ENCODE peak calls at places on chromosomes 5 and 9, in seven cellular contexts. S, K, X, U, B, J and H are unnamed samples.

GRCh38 chr9:37515620-37516258 is 30.0 kb downstream of the POLR1E start:
- DNase-seq in K (no peak), X (no peak), B (no peak), J (no peak), U (no peak), S (no peak), H (peak; percentile 55)

GRCh38 chr5:68383888-68384310 is 168.3 kb downstream of the PIK3R1 start:
- DNase-seq in B (no peak), U (peak; percentile 55), J (no peak), S (no peak), X (no peak), K (no peak), H (no peak)

GRCh38 chr9:12680757-12681156 is 12.4 kb upstream of the TYRP1 start:
- DNase-seq in U (no peak), S (no peak), J (no peak), B (no peak), K (no peak), X (no peak), H (no peak)

GRCh38 chr5:173114536-173114935 is 29.8 kb upstream of the BNIP1 start:
- DNase-seq in B (no peak), K (no peak), X (no peak), U (no peak), J (no peak), S (no peak), H (no peak)

GRCh38 chr9:98569491-98569890 is 139.2 kb downstream of the GABBR2 start:
- DNase-seq in K (no peak), X (no peak), B (no peak), U (no peak), J (no peak), S (no peak), H (no peak)

GRCh38 chr5:67182406-67182805 is 14.2 kb downstream of the CD180 start:
- DNase-seq in U (no peak), S (no peak), B (peak; percentile 81), K (peak; percentile 57), J (peak; percentile 64), X (peak; percentile 62), H (no peak)

GRCh38 chr9:70618784-70619183 is 204.3 kb upstream of the KLF9 start:
- DNase-seq in J (no peak), S (no peak), U (no peak), K (no peak), X (peak; percentile 76), B (no peak), H (no peak)

GRCh38 chr9:83166369-83166768 is 103.4 kb upstream of the RASEF start:
- DNase-seq in X (no peak), J (no peak), U (peak; percentile 65), S (no peak), B (no peak), K (peak; percentile 17), H (no peak)

GRCh38 chr5:120228262-120229031 is 235.7 kb upstream of the PRR16 start:
- DNase-seq in X (no peak), K (no peak), S (no peak), U (no peak), J (no peak), B (no peak), H (no peak)

GRCh38 chr5:30932611-30933010 is 260.9 kb upstream of the CDH6 start:
- DNase-seq in J (no peak), X (no peak), S (no peak), K (no peak), B (no peak), U (no peak), H (no peak)

GRCh38 chr9:7237473-7238243 is 479.9 kb downstream of the KDM4C start:
- DNase-seq in K (no peak), X (no peak), U (no peak), J (no peak), B (no peak), S (no peak), H (no peak)

GRCh38 chr5:121319292-121319691 is 532.4 kb upstream of the FTMT start:
- DNase-seq in B (no peak), X (no peak), U (no peak), K (no peak), J (no peak), S (no peak), H (no peak)
- TF ChIP-seq CTCF in B (no peak), X (no peak), U (no peak), K (no peak), J (no peak), S (no peak), H (no peak)

GRCh38 chr5:132479073-132479811 is 11.3 kb downstream of the IRF1 start:
- DNase-seq in X (no peak), J (no peak), S (no peak), B (peak; percentile 26), U (no peak), K (no peak), H (peak; percentile 0)

GRCh38 chr5:132481243-132482211 is 9.0 kb downstream of the IRF1 start:
- DNase-seq in U (no peak), S (no peak), J (no peak), B (peak; percentile 32), K (no peak), X (no peak), H (peak; percentile 5)

GRCh38 chr5:132480546-132481242 is 9.9 kb downstream of the IRF1 start:
- DNase-seq in J (no peak), B (peak; percentile 42), U (no peak), S (no peak), X (no peak), K (no peak), H (peak; percentile 25)

GRCh38 chr5:132478498-132478855 is 12.1 kb downstream of the IRF1 start:
- DNase-seq in K (no peak), J (no peak), U (no peak), B (peak; percentile 42), S (no peak), X (no peak), H (peak; percentile 25)

DNA sequence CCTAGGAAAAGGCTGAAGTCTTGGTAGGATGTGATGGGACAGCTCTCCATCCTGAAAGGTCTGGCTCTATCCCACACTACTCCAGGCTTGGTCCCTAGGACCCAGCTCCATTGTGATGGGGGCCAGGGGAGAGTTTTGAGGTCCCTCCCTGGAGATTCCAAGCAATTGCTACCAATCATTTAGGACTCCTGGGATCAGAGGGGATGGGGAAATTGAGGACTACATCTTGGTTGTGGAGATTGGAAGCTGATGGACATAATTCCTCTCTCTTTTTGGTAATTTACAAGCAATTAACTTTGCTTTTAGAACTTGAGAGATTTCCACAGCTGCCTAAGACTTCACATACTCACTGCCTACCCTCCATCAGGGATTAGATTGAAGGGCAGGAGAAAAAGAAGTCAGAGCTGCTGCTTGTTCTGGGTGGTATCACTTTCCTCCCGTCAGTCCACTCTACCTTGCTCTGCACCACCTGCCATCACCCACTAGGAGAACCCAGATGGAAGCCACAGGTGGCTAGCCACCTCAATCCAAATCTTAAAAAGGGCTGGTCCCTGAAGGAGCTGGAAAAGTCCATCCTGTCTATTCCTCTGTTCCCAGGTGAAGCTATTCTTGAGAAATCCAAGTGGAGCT is 10.6 kb downstream of the IRF1 start:
- DNase-seq in J (no peak), B (peak; percentile 19), K (no peak), U (no peak), X (no peak), S (no peak), H (peak; percentile 17)
- TF ChIP-seq CTCF in J (no peak), B (no peak), K (no peak), U (no peak), X (no peak), S (no peak), H (no peak)

GRCh38 chr9:128420651-128421473 is at the start of gene CERCAM:
- DNase-seq in J (no peak), S (peak; percentile 61), U (peak; percentile 46), X (peak; percentile 73), B (peak; percentile 78), K (peak; percentile 81), H (no peak)
- TF ChIP-seq CTCF in J (peak; percentile 13), S (no peak), U (no peak), X (no peak), B (no peak), K (no peak), H (no peak)

GRCh38 chr5:151219789-151220188 is 4.1 kb downstream of the CCDC69 start:
- DNase-seq in X (no peak), K (no peak), S (no peak), U (no peak), J (no peak), B (no peak), H (no peak)
- TF ChIP-seq CTCF in X (no peak), K (no peak), S (no peak), U (no peak), J (peak; percentile 21), B (no peak), H (peak; percentile 30)

DNA sequence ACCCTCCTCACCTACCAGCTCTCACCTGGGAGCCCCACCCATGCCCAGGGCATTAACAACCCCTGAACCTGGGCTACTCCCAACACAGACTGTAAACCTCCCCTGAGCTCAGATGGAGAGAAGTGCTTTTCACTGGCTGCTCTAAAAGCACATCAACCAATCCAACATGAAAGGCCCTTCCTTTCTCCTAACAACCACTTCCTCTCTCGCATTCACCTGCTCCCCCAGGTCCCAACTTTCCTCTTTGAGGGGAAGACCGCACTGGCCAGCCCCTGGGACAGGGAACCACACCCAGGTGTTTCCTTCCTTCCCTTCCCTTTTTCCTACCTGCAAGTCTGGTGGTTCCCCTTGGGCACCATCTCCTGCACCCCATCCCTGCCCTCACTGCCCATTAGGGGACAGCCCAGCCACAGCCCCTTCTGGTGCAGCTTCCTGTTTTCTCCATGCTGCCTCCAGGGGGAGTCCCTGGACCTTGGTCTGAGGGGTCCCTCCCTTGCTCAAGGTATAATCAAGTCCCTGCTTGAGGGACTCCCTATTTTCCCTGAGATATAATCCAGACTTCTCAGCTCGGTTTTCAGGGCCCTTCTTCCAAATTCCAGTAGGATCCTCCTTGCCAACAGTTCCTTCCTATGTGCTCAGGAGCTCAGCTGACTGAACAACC is 30.5 kb upstream of the DAB2IP start:
- DNase-seq in B (no peak), X (no peak), J (no peak), S (peak; percentile 44), U (no peak), K (no peak), H (no peak)
- TF ChIP-seq CTCF in B (peak; percentile 26), X (peak; percentile 22), J (peak; percentile 66), S (peak; percentile 58), U (peak; percentile 32), K (peak; percentile 57), H (peak; percentile 77)

DNA sequence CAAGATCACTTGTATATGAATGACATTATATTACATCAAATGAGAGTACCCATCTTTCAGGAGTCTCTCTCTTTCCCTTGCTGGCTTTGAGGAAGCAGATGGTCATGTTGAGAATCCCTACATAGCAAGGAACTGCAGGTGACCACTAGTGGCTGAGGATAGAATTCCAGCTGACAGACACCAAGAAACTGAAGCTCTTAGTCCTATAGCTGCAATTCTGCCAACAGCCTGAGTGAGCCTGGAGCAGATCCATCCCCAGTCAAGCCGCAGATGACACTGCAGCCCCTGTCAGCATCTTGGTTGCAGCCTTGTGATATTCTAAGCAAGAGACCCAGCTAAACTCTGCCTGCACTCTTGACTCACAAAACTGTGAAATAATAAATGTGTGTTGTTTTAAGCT is 531.5 kb downstream of the CSNK1G3 start:
- DNase-seq in U (no peak), J (no peak), X (no peak), K (no peak), S (no peak), B (no peak), H (no peak)
- TF ChIP-seq CTCF in U (no peak), J (peak; percentile 7), X (no peak), K (no peak), S (no peak), B (no peak), H (peak; percentile 22)